ENCODE peak calls at places on chromosomes 2 and 18, in four cellular contexts. One of them, this sample, is unnamed. For H3K27me3, the result is how much of the 10 kb centered on the place peaks cover.

GRCh38 chr2:229901819-229902218 is 20.0 kb downstream of the TRIP12 start:
- DNase-seq in GM23248: peak
- DNase-seq in H9: no peak
- DNase-seq in IMR-90: peak
- DNase-seq in this sample: peak

GRCh38 chr2:95264626-95265025 is 9.6 kb upstream of the PROM2 start:
- DNase-seq in GM23248: peak
- DNase-seq in H9: no peak
- DNase-seq in IMR-90: no peak
- DNase-seq in this sample: no peak

GRCh38 chr2:70779911-70780580 is 10.4 kb downstream of the FIGLA start:
- DNase-seq in GM23248: peak
- DNase-seq in H9: no peak
- DNase-seq in IMR-90: no peak
- DNase-seq in this sample: peak

GRCh38 chr2:70214958-70215357 is 24.1 kb upstream of the C2orf42 start:
- DNase-seq in GM23248: peak
- DNase-seq in H9: no peak
- DNase-seq in IMR-90: peak
- DNase-seq in this sample: no peak

GRCh38 chr18:35458677-35459441 is 38.9 kb downstream of the INO80C start:
- DNase-seq in GM23248: peak
- DNase-seq in H9: peak
- DNase-seq in IMR-90: peak
- DNase-seq in this sample: peak

GRCh38 chr2:233469261-233470006 is 97.1 kb downstream of the USP40 start:
- DNase-seq in GM23248: no peak
- DNase-seq in H9: no peak
- DNase-seq in IMR-90: no peak
- DNase-seq in this sample: no peak

GRCh38 chr2:155310589-155310988 is 612.1 kb downstream of the KCNJ3 start:
- DNase-seq in GM23248: peak
- DNase-seq in H9: no peak
- DNase-seq in IMR-90: no peak
- DNase-seq in this sample: peak

GRCh38 chr2:193103064-193103463 is 908.3 kb upstream of the TMEFF2 start:
- DNase-seq in GM23248: peak
- DNase-seq in H9: no peak
- DNase-seq in IMR-90: no peak
- DNase-seq in this sample: peak

GRCh38 chr2:108988796-108989713 is at the start of gene EDAR:
- DNase-seq in GM23248: peak
- DNase-seq in H9: peak
- DNase-seq in IMR-90: no peak
- DNase-seq in this sample: peak

GRCh38 chr18:70454705-70455322 is 166.0 kb downstream of the SOCS6 start:
- DNase-seq in GM23248: peak
- DNase-seq in H9: no peak
- DNase-seq in IMR-90: peak
- DNase-seq in this sample: peak

GRCh38 chr2:111896007-111896406 is 2.4 kb upstream of the MERTK start:
- DNase-seq in GM23248: no peak
- DNase-seq in H9: no peak
- DNase-seq in IMR-90: no peak
- DNase-seq in this sample: no peak

GRCh38 chr18:80208620-80209019 is 38.7 kb downstream of the PARD6G start:
- DNase-seq in GM23248: no peak
- DNase-seq in H9: no peak
- DNase-seq in IMR-90: no peak
- DNase-seq in this sample: no peak

GRCh38 chr18:22045221-22045918 is 124.0 kb upstream of the GATA6 start:
- DNase-seq in GM23248: no peak
- DNase-seq in H9: no peak
- DNase-seq in IMR-90: no peak
- DNase-seq in this sample: no peak

GRCh38 chr2:96591494-96591893 is 46.6 kb downstream of the KANSL3 start:
- DNase-seq in GM23248: no peak
- DNase-seq in H9: no peak
- DNase-seq in IMR-90: no peak
- DNase-seq in this sample: no peak

GRCh38 chr2:76461431-76461830 is 750.7 kb upstream of the GCFC2 start:
- DNase-seq in GM23248: no peak
- DNase-seq in H9: no peak
- DNase-seq in IMR-90: no peak
- DNase-seq in this sample: no peak

GRCh38 chr18:25686960-25687520 is 335.1 kb upstream of the ZNF521 start:
- DNase-seq in GM23248: no peak
- DNase-seq in H9: no peak
- DNase-seq in IMR-90: peak
- DNase-seq in this sample: no peak

GRCh38 chr2:164896634-164897033 is 55.0 kb upstream of the COBLL1 start:
- DNase-seq in GM23248: peak
- DNase-seq in H9: no peak
- DNase-seq in IMR-90: peak
- DNase-seq in this sample: peak

DNA sequence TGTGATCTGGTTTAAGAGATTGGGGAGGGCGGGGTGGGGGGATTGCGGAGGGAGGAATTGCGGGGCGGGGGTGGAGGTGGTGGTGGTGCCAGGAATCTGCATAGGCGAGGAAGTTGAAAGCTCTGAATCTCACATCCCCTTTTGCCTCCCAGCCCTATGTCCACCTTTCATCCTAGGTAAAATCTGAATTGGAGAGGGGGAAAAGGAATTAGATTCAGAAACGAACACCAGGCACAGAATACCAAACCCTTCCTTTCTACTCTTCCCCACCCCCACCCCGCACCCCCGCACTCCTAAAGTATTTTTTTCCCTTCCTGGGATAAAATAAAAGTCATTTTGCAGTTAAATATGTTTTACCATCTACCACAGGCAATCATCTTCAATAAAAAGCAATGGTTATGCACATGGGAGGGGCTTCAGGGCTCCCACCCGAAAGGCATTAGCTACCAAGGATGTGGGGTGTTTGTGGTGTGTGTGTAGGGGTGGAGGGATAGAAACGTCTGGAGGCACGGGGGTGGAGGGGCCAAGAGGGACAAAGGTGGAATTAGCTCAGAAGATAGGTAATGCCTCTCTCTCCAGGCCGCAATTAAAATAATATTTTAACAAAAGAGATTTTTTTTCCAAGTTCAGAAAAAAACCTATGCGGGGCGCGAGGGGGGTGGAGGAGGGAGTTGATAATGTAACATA is 1.8 kb downstream of the IGFBP5 start:
- DNase-seq in GM23248: no peak
- DNase-seq in H9: no peak
- DNase-seq in IMR-90: no peak
- DNase-seq in this sample: no peak
- H3K9ac ChIP-seq in GM23248: peak
- H3K9ac ChIP-seq in H9: no peak
- H3K9ac ChIP-seq in IMR-90: peak
- H3K9ac ChIP-seq in this sample: peak

GRCh38 chr18:3328522-3328921 is 66.6 kb downstream of the MYL12B start:
- DNase-seq in GM23248: no peak
- DNase-seq in H9: no peak
- DNase-seq in IMR-90: no peak
- DNase-seq in this sample: no peak

GRCh38 chr18:3321133-3321812 is 59.3 kb downstream of the MYL12B start:
- DNase-seq in GM23248: peak
- DNase-seq in H9: no peak
- DNase-seq in IMR-90: peak
- DNase-seq in this sample: peak

GRCh38 chr18:3319894-3320438 is 58.0 kb downstream of the MYL12B start:
- DNase-seq in GM23248: no peak
- DNase-seq in H9: no peak
- DNase-seq in IMR-90: no peak
- DNase-seq in this sample: no peak

GRCh38 chr18:3319399-3319798 is 57.5 kb downstream of the MYL12B start:
- DNase-seq in GM23248: no peak
- DNase-seq in H9: no peak
- DNase-seq in IMR-90: no peak
- DNase-seq in this sample: no peak

GRCh38 chr18:3323900-3324299 is 62.0 kb downstream of the MYL12B start:
- DNase-seq in GM23248: peak
- DNase-seq in H9: no peak
- DNase-seq in IMR-90: no peak
- DNase-seq in this sample: peak
- H3K4me2 ChIP-seq in GM23248: peak
- H3K4me2 ChIP-seq in H9: no peak
- H3K4me2 ChIP-seq in IMR-90: no peak
- H3K4me2 ChIP-seq in this sample: peak

GRCh38 chr18:78980777-78981651 is 1.4 kb downstream of the SALL3 start:
- DNase-seq in GM23248: no peak
- DNase-seq in H9: no peak
- DNase-seq in IMR-90: no peak
- DNase-seq in this sample: no peak
- H3K27me3 ChIP-seq in GM23248: half or more
- H3K27me3 ChIP-seq in H9: under half
- H3K27me3 ChIP-seq in IMR-90: half or more
- H3K27me3 ChIP-seq in this sample: half or more

GRCh38 chr18:75203456-75204261 is 5.3 kb downstream of the PTGR3 start:
- DNase-seq in GM23248: peak
- DNase-seq in H9: no peak
- DNase-seq in IMR-90: peak
- DNase-seq in this sample: no peak
- H3K9ac ChIP-seq in GM23248: peak
- H3K9ac ChIP-seq in H9: no peak
- H3K9ac ChIP-seq in IMR-90: peak
- H3K9ac ChIP-seq in this sample: no peak

GRCh38 chr2:7016120-7016519 is 98.9 kb downstream of the RNF144A start:
- DNase-seq in GM23248: no peak
- DNase-seq in H9: no peak
- DNase-seq in IMR-90: no peak
- DNase-seq in this sample: no peak

GRCh38 chr2:7013761-7014160 is 96.5 kb downstream of the RNF144A start:
- DNase-seq in GM23248: peak
- DNase-seq in H9: no peak
- DNase-seq in IMR-90: no peak
- DNase-seq in this sample: peak

GRCh38 chr2:7012141-7012809 is 95.1 kb downstream of the RNF144A start:
- DNase-seq in GM23248: peak
- DNase-seq in H9: no peak
- DNase-seq in IMR-90: no peak
- DNase-seq in this sample: peak

GRCh38 chr2:7015007-7015950 is 98.1 kb downstream of the RNF144A start:
- DNase-seq in GM23248: peak
- DNase-seq in H9: no peak
- DNase-seq in IMR-90: no peak
- DNase-seq in this sample: no peak

DNA sequence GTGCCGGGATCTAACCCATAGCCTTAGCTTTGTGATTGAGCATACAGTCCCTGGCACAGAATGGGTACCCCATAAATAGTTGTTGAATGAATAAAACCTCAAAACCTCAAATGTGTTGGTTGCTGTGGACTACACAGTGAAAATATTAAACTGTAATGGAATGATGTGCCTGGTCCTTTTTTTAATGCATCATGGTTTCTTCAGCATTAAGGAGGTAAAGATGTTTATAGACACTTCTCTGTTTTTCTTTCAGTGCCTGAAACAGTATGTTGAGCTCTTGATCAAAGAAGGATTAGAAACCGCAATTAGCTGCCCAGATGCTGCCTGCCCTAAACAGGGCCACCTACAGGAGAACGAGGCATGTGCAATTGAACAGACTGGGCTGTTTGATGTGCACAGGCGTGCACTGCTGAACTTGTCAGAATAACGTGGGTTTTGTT is 97.0 kb downstream of the RNF144A start:
- DNase-seq in GM23248: peak
- DNase-seq in H9: no peak
- DNase-seq in IMR-90: no peak
- DNase-seq in this sample: peak
- H3K4me2 ChIP-seq in GM23248: peak
- H3K4me2 ChIP-seq in H9: no peak
- H3K4me2 ChIP-seq in IMR-90: no peak
- H3K4me2 ChIP-seq in this sample: peak

DNA sequence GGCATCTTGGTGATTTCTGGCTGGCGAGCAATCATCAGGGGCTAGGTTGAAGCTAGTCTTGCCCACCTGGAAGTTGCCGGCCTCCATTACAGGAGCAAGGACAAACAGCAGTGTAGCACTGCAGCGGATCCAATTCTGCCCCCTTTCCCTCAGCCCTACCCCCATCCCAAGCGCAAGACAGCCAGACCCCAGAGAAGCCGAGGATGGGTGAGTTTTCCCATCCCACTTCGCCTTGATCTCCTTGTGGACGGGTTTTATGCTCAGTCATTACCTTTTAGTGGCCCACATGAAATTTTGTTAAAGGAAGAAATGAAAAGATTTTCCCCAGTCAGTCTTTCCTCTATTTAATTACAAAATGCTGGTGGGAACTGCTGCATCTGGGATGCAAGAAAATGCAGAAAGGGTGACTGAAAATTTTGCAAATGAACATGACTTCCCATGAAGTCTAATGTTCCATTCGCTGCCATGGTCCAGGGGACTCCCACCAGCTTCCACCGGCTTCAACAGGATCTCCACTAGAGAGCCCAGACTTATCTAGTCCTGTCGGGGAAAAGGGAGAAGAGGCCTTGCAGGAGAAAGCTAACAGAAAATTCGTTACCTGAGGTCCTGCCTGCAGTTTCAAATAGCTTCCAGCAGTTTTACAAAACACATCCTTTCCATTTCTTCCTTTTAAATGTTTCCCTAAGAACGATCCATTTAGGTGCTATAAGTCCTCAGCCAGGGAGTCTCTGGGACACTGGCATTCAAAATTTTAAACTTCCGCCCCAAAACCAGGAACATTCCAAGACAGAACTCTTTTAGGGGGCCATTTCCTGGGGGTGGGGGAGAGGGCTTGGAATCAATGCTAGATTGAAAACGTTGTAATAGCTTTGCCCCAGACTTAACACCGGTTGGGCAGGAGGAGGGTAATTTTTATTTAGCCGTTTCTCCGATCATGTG is 1.9 kb upstream of the HOXD9 start:
- DNase-seq in GM23248: no peak
- DNase-seq in H9: peak
- DNase-seq in IMR-90: no peak
- DNase-seq in this sample: no peak
- H3K27me3 ChIP-seq in GM23248: under half
- H3K27me3 ChIP-seq in H9: half or more
- H3K27me3 ChIP-seq in IMR-90: half or more
- H3K27me3 ChIP-seq in this sample: under half

DNA sequence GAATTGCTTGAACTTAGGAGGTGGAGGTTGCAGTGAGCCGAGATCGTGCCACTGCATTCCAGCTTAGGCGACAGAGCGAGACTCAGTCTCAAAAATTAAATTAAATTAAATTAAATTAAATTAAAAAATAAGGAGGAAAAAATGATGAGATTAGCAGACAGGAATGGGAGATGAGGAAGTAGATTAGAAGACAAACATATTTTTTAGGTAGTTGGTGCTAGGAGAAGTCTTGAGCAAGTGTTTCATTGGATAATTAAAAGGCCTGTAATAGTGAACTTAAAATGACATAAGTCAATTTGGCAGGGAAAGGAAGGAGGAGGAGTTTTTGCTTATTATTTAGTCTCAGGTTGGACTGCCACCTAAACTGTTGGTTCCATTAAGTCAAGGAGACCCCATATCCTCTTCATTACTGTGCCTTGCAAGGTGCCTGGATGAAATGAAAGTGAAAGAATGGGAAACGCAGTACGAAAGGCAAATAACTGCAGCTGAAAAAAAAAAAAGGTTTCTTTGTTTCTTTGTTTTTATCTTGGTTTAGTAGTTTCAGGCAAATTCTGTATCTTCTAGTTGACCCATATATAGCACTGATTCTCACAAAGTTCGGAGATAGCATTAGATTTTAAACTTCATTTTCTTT is 162.0 kb downstream of the SLC8A1 start:
- DNase-seq in GM23248: no peak
- DNase-seq in H9: no peak
- DNase-seq in IMR-90: no peak
- DNase-seq in this sample: no peak
- H3K9ac ChIP-seq in GM23248: no peak
- H3K9ac ChIP-seq in H9: no peak
- H3K9ac ChIP-seq in IMR-90: no peak
- H3K9ac ChIP-seq in this sample: no peak

This sample was measured in PC-3.